ENCODE peak calls at places on chromosomes 11 and 22, in five cellular contexts. V, Q, K, L and U are unnamed samples.

GRCh38 chr11:73330569-73331093 is 22.6 kb downstream of the ARHGEF17 start:
- DNase-seq in V (no peak), Q (no peak), K (peak), L (no peak), U (no peak)

GRCh38 chr11:27705873-27706820 is 5.9 kb upstream of the BDNF start:
- DNase-seq in V (no peak), Q (peak), K (no peak), L (no peak), U (no peak)

GRCh38 chr11:95977534-95978174 is 53.7 kb upstream of the MTMR2 start:
- DNase-seq in V (peak), Q (no peak), K (no peak), L (no peak), U (no peak)

GRCh38 chr11:117198613-117199012 is 557 bp upstream of the TAGLN start:
- DNase-seq in V (no peak), Q (no peak), K (no peak), L (no peak), U (no peak)

GRCh38 chr11:64729851-64730382 is 6.9 kb upstream of the NRXN2 start:
- DNase-seq in V (no peak), Q (no peak), K (peak), L (peak), U (no peak)

GRCh38 chr11:95575517-95575916 is 214.1 kb downstream of the FAM76B start:
- DNase-seq in V (no peak), Q (no peak), K (no peak), L (no peak), U (no peak)

GRCh38 chr11:65880844-65881421 is 1.3 kb downstream of the CTSW start:
- DNase-seq in V (no peak), Q (no peak), K (no peak), L (no peak), U (peak)

GRCh38 chr22:29041408-29041807 is 20.2 kb downstream of the C22orf31 start:
- DNase-seq in V (peak), Q (no peak), K (no peak), L (peak), U (peak)

GRCh38 chr11:58992489-58992888 is 53.2 kb downstream of the GLYATL1 start:
- DNase-seq in V (no peak), Q (no peak), K (no peak), L (no peak), U (no peak)

GRCh38 chr11:95592455-95592854 is 197.1 kb downstream of the FAM76B start:
- DNase-seq in V (no peak), Q (no peak), K (no peak), L (no peak), U (no peak)

GRCh38 chr11:77634724-77635123 is 2.9 kb downstream of the CLNS1A start:
- DNase-seq in V (no peak), Q (no peak), K (no peak), L (no peak), U (no peak)

GRCh38 chr11:120135838-120136237 is 2.1 kb downstream of the TRIM29 start:
- DNase-seq in V (no peak), Q (no peak), K (no peak), L (no peak), U (no peak)

GRCh38 chr22:45833613-45834012 is 143.3 kb downstream of the WNT7B start:
- DNase-seq in V (no peak), Q (no peak), K (no peak), L (no peak), U (no peak)

GRCh38 chr11:16871368-16871767 is 132.9 kb downstream of the C11orf58 start:
- DNase-seq in V (no peak), Q (no peak), K (no peak), L (no peak), U (no peak)

GRCh38 chr11:57566564-57567209 is 785 bp downstream of the UBE2L6 start:
- DNase-seq in V (no peak), Q (peak), K (no peak), L (no peak), U (no peak)

GRCh38 chr11:94604496-94604895 is 37.3 kb downstream of the PIWIL4 start:
- DNase-seq in V (no peak), Q (no peak), K (no peak), L (no peak), U (no peak)

GRCh38 chr11:123351375-123351774 is 78.7 kb upstream of the GRAMD1B start:
- DNase-seq in V (no peak), Q (no peak), K (no peak), L (no peak), U (peak)